ENCODE peak calls at places on chromosomes 11 and 22, in five cellular contexts. H is NCI-H2081; T is chondrocyte; U is endothelial cell; Q is activated naive CD8-positive, alpha-beta T cell treated with anti-CD3 and anti-CD28 coated beads for 36 hours. P is an unnamed sample.
A peak's percentile ranks its signal among the peaks of the same experiment; 100 is the strongest.

GRCh38 chr22:41991111-41991510 is 7.5 kb upstream of the WBP2NL start:
- DNase-seq in H (no peak), T (peak; percentile 52), U (no peak), Q (no peak), P (no peak)

GRCh38 chr22:39839917-39840510 is 53.5 kb downstream of the ENTHD1 start:
- DNase-seq in H (no peak), T (no peak), U (no peak), Q (peak; percentile 38), P (no peak)

GRCh38 chr11:117808768-117809167 is 11.8 kb upstream of the DSCAML1 start:
- DNase-seq in H (no peak), T (peak; percentile 65), U (no peak), Q (no peak), P (no peak)

GRCh38 chr11:61512435-61512834 is 3.9 kb downstream of the LRRC10B start:
- DNase-seq in H (peak; percentile 67), T (no peak), U (no peak), Q (no peak), P (no peak)

GRCh38 chr11:74366576-74366975 is 31.7 kb downstream of the PGM2L1 start:
- DNase-seq in H (no peak), T (no peak), U (no peak), Q (no peak), P (no peak)

GRCh38 chr22:30211124-30211820 is 35.3 kb downstream of the LIF start:
- DNase-seq in H (no peak), T (peak; percentile 34), U (no peak), Q (no peak), P (no peak)

GRCh38 chr22:48031589-48031988 is 1269.1 kb downstream of the TBC1D22A start:
- DNase-seq in H (no peak), T (no peak), U (no peak), Q (no peak), P (no peak)

GRCh38 chr22:48866906-48867597 is 960.6 kb downstream of the BRD1 start:
- DNase-seq in H (no peak), T (peak; percentile 70), U (no peak), Q (no peak), P (peak; percentile 31)

GRCh38 chr11:64553554-64554201 is 37.3 kb upstream of the SLC22A12 start:
- DNase-seq in H (peak; percentile 3), T (peak; percentile 64), U (peak; percentile 66), Q (peak; percentile 41), P (peak; percentile 28)

GRCh38 chr11:67657300-67657699 is 6.8 kb upstream of the ACY3 start:
- DNase-seq in H (no peak), T (no peak), U (no peak), Q (no peak), P (no peak)

GRCh38 chr11:75813126-75813525 is 1.9 kb upstream of the UVRAG start:
- DNase-seq in H (no peak), T (no peak), U (no peak), Q (no peak), P (no peak)

GRCh38 chr11:69060806-69061712 is 12.3 kb downstream of the TPCN2 start:
- DNase-seq in H (no peak), T (no peak), U (no peak), Q (no peak), P (peak; percentile 47)